ENCODE peak calls at places on chromosomes 13 and 19, in six cellular contexts. B, W, V, X, Y and S are unnamed samples.

GRCh38 chr19:46471116-46471733 is at the start of gene PNMA8A:
- DNase-seq in B (no peak), V (no peak), W (peak), Y (peak), X (peak), S (no peak)

GRCh38 chr13:75812751-75813181 is 176.6 kb downstream of the LMO7 start:
- DNase-seq in B (no peak), Y (peak), W (peak), X (peak), V (no peak), S (no peak)

GRCh38 chr19:42185281-42185680 is 32.2 kb downstream of the DEDD2 start:
- DNase-seq in W (no peak), B (peak), V (no peak), Y (no peak), X (peak), S (no peak)

GRCh38 chr19:1665565-1666047 is 13.2 kb upstream of the TCF3 start:
- DNase-seq in Y (no peak), X (no peak), V (no peak), W (no peak), B (peak), S (no peak)

GRCh38 chr13:111854403-111854802 is 212.5 kb upstream of the SOX1 start:
- DNase-seq in Y (no peak), X (no peak), B (no peak), W (no peak), V (no peak), S (no peak)

GRCh38 chr19:38852231-38853044 is 2.7 kb upstream of the HNRNPL start:
- DNase-seq in V (peak), B (peak), W (peak), Y (peak), X (peak), S (no peak)

GRCh38 chr19:10501971-10502523 is 1.1 kb downstream of the KEAP1 start:
- DNase-seq in Y (peak), W (peak), V (no peak), X (peak), B (peak), S (peak)

GRCh38 chr13:33744589-33745369 is 73.2 kb upstream of the RFC3 start:
- DNase-seq in B (no peak), V (no peak), X (no peak), W (no peak), Y (no peak), S (no peak)

GRCh38 chr13:90547272-90547790 is 800.2 kb upstream of the MIR17HG start:
- DNase-seq in V (no peak), W (no peak), B (no peak), X (no peak), Y (no peak), S (no peak)

GRCh38 chr13:40123962-40124647 is 468.6 kb downstream of the COG6 start:
- DNase-seq in Y (no peak), V (no peak), B (no peak), W (no peak), X (no peak), S (no peak)

GRCh38 chr13:63517376-63517775 is 2101.7 kb upstream of the PCDH20 start:
- DNase-seq in V (no peak), W (no peak), B (no peak), Y (no peak), X (peak), S (no peak)

GRCh38 chr19:10565028-10565566 is 713 bp downstream of the KRI1 start:
- DNase-seq in Y (peak), W (peak), V (no peak), X (peak), B (peak), S (peak)

GRCh38 chr19:47491358-47492136 is 7.5 kb upstream of the KPTN start:
- DNase-seq in W (no peak), V (no peak), X (no peak), Y (no peak), B (no peak), S (no peak)

GRCh38 chr13:112710855-112711527 is 21.2 kb downstream of the ATP11A start:
- DNase-seq in B (no peak), V (no peak), Y (no peak), W (no peak), X (no peak), S (no peak)

GRCh38 chr19:43446746-43447489 is 18.5 kb downstream of the LYPD3 start:
- DNase-seq in B (peak), X (peak), W (peak), V (peak), Y (peak), S (peak)

GRCh38 chr19:52229524-52229923 is 39.7 kb downstream of the PPP2R1A start:
- DNase-seq in V (no peak), Y (no peak), W (no peak), B (no peak), X (no peak), S (no peak)

GRCh38 chr19:35352177-35352447 is 4.4 kb downstream of the FFAR1 start:
- DNase-seq in Y (no peak), B (no peak), X (no peak), W (no peak), V (no peak), S (no peak)

GRCh38 chr13:78940444-78940843 is 281.5 kb upstream of the OBI1 start:
- DNase-seq in B (no peak), Y (no peak), V (no peak), W (no peak), X (no peak), S (no peak)

GRCh38 chr19:14375055-14375581 is 6.1 kb upstream of the ADGRE5 start:
- DNase-seq in V (peak), W (peak), B (peak), Y (no peak), X (no peak), S (no peak)

GRCh38 chr19:39297931-39298634 is 1.9 kb downstream of the IFNL1 start:
- DNase-seq in X (no peak), W (peak), B (peak), V (no peak), Y (no peak), S (no peak)

GRCh38 chr13:43663474-43664090 is 123.2 kb downstream of the ENOX1 start:
- DNase-seq in B (no peak), Y (no peak), W (no peak), V (no peak), X (peak), S (no peak)

GRCh38 chr19:48842744-48843162 is 6.5 kb upstream of the HSD17B14 start:
- DNase-seq in Y (peak), V (peak), X (peak), B (peak), W (no peak), S (no peak)

GRCh38 chr19:18759435-18760426 is 31.4 kb downstream of the COMP start:
- DNase-seq in V (no peak), B (no peak), X (no peak), Y (no peak), W (no peak), S (no peak)

GRCh38 chr13:33045829-33046592 is 29.8 kb downstream of the KL start:
- DNase-seq in V (no peak), Y (no peak), X (no peak), B (no peak), W (no peak), S (no peak)

GRCh38 chr13:94369862-94370491 is 109.5 kb downstream of the DCT start:
- DNase-seq in Y (no peak), V (no peak), B (no peak), W (no peak), X (peak), S (no peak)

GRCh38 chr19:1287622-1288527 is 2.2 kb downstream of the EFNA2 start:
- DNase-seq in W (no peak), B (no peak), Y (no peak), X (no peak), V (no peak), S (no peak)

GRCh38 chr19:36169084-36169760 is 17.0 kb upstream of the COX7A1 start:
- DNase-seq in Y (no peak), V (no peak), B (no peak), X (no peak), W (peak), S (no peak)

GRCh38 chr13:29689548-29689947 is 94.1 kb upstream of the SLC7A1 start:
- DNase-seq in V (no peak), Y (no peak), W (no peak), B (no peak), X (no peak), S (no peak)

GRCh38 chr19:8323781-8324185 is 2.5 kb downstream of the RPS28 start:
- DNase-seq in Y (no peak), X (no peak), V (no peak), B (no peak), W (no peak), S (no peak)

GRCh38 chr19:8322638-8322997 is 1.3 kb downstream of the RPS28 start:
- DNase-seq in B (no peak), V (no peak), X (no peak), Y (no peak), W (no peak), S (no peak)

GRCh38 chr19:8325454-8325853 is 4.2 kb downstream of the RPS28 start:
- DNase-seq in V (no peak), X (no peak), W (no peak), B (no peak), Y (no peak), S (no peak)

GRCh38 chr19:8321760-8322637 is 703 bp downstream of the RPS28 start:
- DNase-seq in X (no peak), B (no peak), Y (no peak), V (no peak), W (no peak), S (no peak)

GRCh38 chr19:8324186-8325050 is 3.1 kb downstream of the RPS28 start:
- DNase-seq in Y (peak), W (no peak), B (no peak), V (no peak), X (no peak), S (no peak)
- TF ChIP-seq POLR2A in Y (no peak), W (no peak), B (no peak), V (no peak), X (no peak), S (peak)

DNA sequence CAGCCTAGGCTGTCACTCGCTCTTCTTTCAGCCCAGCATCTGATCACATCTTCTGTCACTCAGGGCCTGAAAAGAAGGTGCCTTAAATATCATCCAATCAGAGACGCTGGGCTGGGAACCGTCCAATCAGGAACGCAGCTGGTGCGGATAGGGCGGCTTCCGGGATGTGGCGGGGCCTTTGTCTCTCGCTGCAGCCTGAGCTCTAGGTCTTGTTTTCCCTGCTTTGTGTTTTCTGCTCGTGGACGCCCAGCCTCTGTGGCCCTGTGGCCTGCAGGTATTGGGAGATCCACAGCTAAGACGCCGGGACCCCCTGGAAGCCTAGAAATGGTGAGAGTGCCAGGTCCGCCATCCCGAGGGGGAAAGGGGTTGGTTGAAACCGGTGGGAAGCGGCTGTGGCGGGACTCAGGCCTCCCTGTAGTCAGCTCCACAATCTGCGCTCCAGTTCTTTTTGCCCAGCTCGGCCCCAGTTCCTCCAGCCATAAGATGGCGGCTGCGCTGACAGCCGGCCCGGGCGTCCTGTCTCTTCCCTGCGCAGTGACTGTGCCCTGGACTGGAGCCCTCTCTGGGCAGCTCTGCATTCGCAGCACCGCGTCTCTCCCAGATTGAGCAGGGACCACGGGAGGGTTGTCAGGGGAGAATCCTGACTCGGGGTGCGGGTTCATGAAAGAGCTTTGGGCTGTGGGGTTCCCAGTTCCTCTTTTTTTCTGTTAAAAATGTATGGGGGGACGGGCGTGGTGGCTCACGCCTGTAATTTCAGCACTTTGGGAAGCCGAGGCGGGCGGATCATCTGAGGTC is at the start of gene ZNF85:
- DNase-seq in B (peak), Y (peak), V (peak), X (peak), W (peak), S (peak)
- TF ChIP-seq POLR2A in B (no peak), Y (no peak), V (no peak), X (peak), W (no peak), S (peak)

GRCh38 chr19:50515168-50515561 is 1.5 kb upstream of the ASPDH start:
- DNase-seq in W (no peak), B (no peak), Y (no peak), X (no peak), V (no peak), S (no peak)

GRCh38 chr19:50514346-50515167 is 844 bp upstream of the ASPDH start:
- DNase-seq in B (no peak), Y (no peak), X (no peak), W (no peak), V (no peak), S (no peak)

GRCh38 chr19:50512999-50513745 is 541 bp downstream of the ASPDH start:
- DNase-seq in X (no peak), Y (no peak), B (no peak), W (no peak), V (no peak), S (no peak)

GRCh38 chr19:50512112-50512998 is 1.4 kb downstream of the ASPDH start:
- DNase-seq in B (no peak), Y (no peak), X (no peak), V (no peak), W (no peak), S (no peak)

DNA sequence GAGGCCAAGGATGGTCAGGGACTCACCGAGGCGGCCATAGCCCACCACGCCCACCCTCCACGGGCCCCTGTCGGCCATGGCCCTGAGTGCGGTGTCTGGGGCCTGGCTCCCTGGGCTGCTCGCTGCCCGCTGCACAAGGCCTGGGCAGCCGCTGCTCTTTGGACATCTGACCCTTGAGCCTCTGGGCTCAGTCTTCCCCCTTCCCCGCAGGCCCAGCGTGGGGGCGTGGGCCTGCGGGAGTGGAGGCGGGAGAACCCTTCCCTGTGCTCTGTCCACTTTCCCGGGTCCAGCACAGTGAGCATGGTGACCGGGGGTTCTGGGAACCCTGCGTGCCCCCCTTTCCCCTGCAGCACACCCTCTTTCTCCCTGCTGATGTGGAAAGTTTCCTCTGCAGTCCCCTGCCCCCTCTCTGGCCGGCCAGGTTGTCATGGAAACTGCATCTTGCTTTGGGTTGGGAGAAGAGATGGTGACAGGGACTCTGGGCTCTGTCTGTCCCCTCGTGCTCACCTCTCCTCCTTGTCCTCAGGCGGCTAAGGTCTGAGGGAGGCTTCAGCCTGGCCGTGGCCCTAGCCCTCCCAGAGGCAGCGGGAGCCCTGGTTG is at the start of gene ASPDH:
- DNase-seq in V (no peak), B (no peak), Y (no peak), W (no peak), X (no peak), S (no peak)
- TF ChIP-seq POLR2A in V (no peak), B (peak), Y (no peak), W (no peak), X (no peak), S (no peak)

GRCh38 chr19:29841209-29841558 is 29.4 kb downstream of the CCNE1 start:
- DNase-seq in Y (peak), W (no peak), V (no peak), B (no peak), X (no peak), S (no peak)

GRCh38 chr19:29842471-29843179 is 30.8 kb downstream of the CCNE1 start:
- DNase-seq in X (no peak), Y (peak), B (no peak), W (no peak), V (no peak), S (no peak)

GRCh38 chr19:29843180-29844051 is 31.6 kb downstream of the CCNE1 start:
- DNase-seq in W (no peak), X (no peak), B (no peak), Y (peak), V (peak), S (no peak)

GRCh38 chr19:29840066-29840950 is 28.5 kb downstream of the CCNE1 start:
- DNase-seq in Y (no peak), W (no peak), V (no peak), X (no peak), B (no peak), S (no peak)

DNA sequence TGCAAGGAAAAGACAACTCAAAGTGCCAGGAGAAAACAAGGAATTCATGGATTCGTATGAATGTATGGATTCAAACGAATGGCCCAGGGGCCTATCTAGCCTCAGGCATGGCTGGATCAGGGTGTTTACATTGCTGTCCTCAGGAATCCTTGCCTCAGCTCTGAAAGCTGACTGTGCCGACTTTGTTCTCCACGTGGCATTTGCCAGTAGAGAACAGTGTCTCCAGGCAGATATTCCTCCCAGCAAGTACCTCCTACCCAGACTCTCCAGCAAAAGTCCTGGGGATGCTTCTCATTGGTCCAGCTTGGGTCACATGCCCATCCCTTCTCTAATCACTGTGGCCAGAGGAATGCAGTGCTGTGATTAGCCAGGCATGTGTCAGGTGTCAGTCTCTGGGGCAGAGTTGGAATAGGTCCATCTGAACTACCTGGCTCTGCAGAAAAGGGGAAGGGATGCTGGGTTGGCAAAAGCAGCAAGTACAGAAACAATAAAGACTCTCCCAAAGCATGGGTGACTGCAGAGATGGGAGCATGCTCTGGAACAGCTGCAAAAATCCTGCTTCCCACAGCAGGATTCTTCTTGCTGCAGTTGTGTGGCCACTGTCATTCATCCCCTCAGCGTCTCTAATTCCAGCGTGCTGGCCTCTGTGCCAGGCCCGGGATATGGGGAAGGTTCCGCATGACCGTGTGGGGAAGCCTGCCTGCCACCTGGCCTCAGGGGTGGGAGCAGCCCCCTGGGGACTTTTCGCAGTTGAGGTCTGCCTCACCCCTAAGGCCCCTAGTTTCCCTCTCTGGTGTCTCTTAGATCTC is 30.0 kb downstream of the CCNE1 start:
- DNase-seq in X (peak), W (no peak), V (no peak), B (no peak), Y (peak), S (no peak)
- TF ChIP-seq POLR2A in X (no peak), W (no peak), V (no peak), B (no peak), Y (no peak), S (no peak)

DNA sequence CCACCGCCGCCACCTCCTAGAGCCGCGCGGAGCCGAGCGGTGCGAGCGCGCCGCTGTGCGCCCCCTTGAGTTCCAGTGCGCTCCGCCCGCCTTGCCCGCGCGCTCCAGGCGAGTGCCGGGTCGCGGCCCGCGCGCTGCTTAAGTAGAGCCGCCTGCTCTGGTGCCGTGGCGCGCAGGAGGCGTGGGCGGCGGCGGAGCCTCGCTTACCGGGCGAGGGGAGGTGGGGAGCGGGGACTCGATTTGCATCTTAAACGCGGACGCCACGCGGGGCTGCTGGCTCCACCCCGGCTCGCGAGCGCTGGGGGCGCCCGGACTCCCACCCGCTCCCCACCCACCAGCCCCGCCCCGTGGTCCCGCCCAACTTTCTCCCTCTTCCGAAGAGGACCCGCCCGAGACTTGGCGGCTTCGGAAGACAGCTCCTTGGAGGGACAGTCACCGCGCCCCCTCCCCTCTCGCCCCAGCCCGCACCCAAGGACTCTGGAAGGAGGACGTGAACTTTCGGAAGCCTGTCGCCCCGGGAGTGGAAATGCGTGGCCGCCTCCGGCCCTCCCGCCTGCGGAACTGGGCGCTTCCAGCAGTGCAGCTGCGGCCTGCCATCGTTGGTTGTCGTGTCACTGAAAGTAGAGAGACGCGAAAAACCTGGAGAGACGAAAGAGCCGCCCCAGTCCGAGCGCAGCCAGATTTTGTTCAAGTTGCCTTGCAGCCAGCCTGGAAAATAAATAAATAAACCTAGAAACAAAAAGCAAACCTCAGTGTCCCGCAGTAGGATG is at the start of gene KCTD12:
- DNase-seq in V (peak), B (peak), Y (peak), W (peak), X (peak), S (peak)
- TF ChIP-seq POLR2A in V (no peak), B (peak), Y (peak), W (no peak), X (no peak), S (peak)

DNA sequence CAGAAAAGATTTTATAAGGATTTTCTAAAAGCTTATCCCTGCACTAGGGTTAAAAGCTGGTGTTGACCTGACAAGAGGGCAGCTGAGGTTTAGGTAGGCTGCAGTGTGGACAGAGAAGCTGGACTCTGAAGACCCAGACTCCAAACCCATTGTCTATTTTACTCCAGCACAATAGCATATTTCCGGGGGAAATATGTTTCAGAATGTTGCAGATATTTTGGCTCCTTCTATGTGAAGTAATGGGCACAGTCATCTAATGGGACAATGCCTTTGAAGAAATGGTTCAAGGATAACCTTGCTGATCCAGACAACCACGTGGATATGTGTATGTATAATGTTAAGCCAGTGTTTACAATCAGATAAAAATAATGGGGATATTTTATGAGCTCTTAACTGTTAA is 173.8 kb upstream of the TSC22D1 start:
- DNase-seq in X (no peak), W (no peak), Y (no peak), B (no peak), V (no peak), S (no peak)
- TF ChIP-seq POLR2A in X (no peak), W (no peak), Y (no peak), B (no peak), V (no peak), S (no peak)